ENCODE peak calls at places on chromosomes 7 and 10, in seven cellular contexts. B is left lung; X is mucosa of gallbladder; U is memory B cell; E is activated naive CD4-positive, alpha-beta T cell; V is GM06990; A is OCI-LY7. D is an unnamed sample.
A peak's percentile ranks its signal among the peaks of the same experiment; 100 is the strongest.

GRCh38 chr7:24017519-24017918 is 266.5 kb upstream of the NPY start:
- DNase-seq in B (no peak), X (no peak), U (no peak), E (no peak), V (no peak), A (no peak), D (no peak)

GRCh38 chr7:97017197-97018125 is 7.2 kb downstream of the DLX5 start:
- DNase-seq in B (peak; percentile 35), X (no peak), U (no peak), E (no peak), V (no peak), A (no peak), D (peak; percentile 77)

GRCh38 chr10:79026341-79026761 is 42.4 kb upstream of the ZMIZ1 start:
- DNase-seq in B (no peak), X (no peak), U (no peak), E (no peak), V (no peak), A (no peak), D (no peak)

GRCh38 chr7:81638216-81638615 is 131.6 kb downstream of the HGF start:
- DNase-seq in B (no peak), X (no peak), U (no peak), E (no peak), V (no peak), A (no peak), D (no peak)

GRCh38 chr10:15120523-15120922 is 23.4 kb downstream of the RPP38 start:
- DNase-seq in B (no peak), X (no peak), U (no peak), E (no peak), V (no peak), A (no peak), D (no peak)

GRCh38 chr7:38932509-38933168 is 23.6 kb upstream of the VPS41 start:
- DNase-seq in B (no peak), X (peak; percentile 66), U (peak; percentile 19), E (no peak), V (peak; percentile 8), A (peak; percentile 43), D (no peak)

GRCh38 chr10:113397031-113397430 is 155.8 kb upstream of the HABP2 start:
- DNase-seq in B (peak; percentile 65), X (no peak), U (no peak), E (no peak), V (no peak), A (no peak), D (no peak)

GRCh38 chr10:21807162-21807561 is 196.4 kb downstream of the DNAJC1 start:
- DNase-seq in B (no peak), X (no peak), U (no peak), E (no peak), V (no peak), A (no peak), D (no peak)

GRCh38 chr7:34135924-34136323 is 230.6 kb downstream of the BMPER start:
- DNase-seq in B (no peak), X (no peak), U (no peak), E (no peak), V (no peak), A (no peak), D (no peak)

GRCh38 chr7:98879198-98879988 is 1.1 kb downstream of the TRRAP start:
- DNase-seq in B (no peak), X (peak; percentile 20), U (peak; percentile 50), E (peak; percentile 32), V (peak; percentile 51), A (peak; percentile 96), D (no peak)

GRCh38 chr7:137287651-137288258 is 55.8 kb downstream of the PTN start:
- DNase-seq in B (no peak), X (no peak), U (no peak), E (no peak), V (no peak), A (no peak), D (no peak)

GRCh38 chr10:535051-535450 is 154.4 kb downstream of the DIP2C start:
- DNase-seq in B (no peak), X (no peak), U (no peak), E (no peak), V (no peak), A (no peak), D (no peak)